ENCODE peak calls at places on chromosome 17, in nine cellular contexts. A is PC-3, L is neuronal stem cell, D is fibroblast of lung, O is endothelial cell of umbilical vein, X is astrocyte, S is HepG2, E is H1, Y is SK-N-SH. G is an unnamed sample.

GRCh38 chr17:35315283-35315682 is 58.1 kb downstream of the SLFN11 start:
- DNase-seq in Y (no peak), O (peak; percentile 71), E (peak; percentile 41), D (peak; percentile 88), A (peak; percentile 86), X (peak; percentile 87), L (no peak), S (no peak), G (no peak)

GRCh38 chr17:21129023-21129681 is 2.4 kb downstream of the DHRS7B start:
- DNase-seq in S (peak; percentile 22), D (peak; percentile 72), E (no peak), X (peak; percentile 16), A (peak; percentile 34), Y (peak; percentile 55), O (peak; percentile 64), L (no peak), G (no peak)

GRCh38 chr17:17822189-17822978 is 14.4 kb downstream of the SREBF1 start:
- DNase-seq in E (no peak), Y (no peak), S (no peak), A (no peak), D (peak; percentile 93), O (no peak), X (peak; percentile 87), L (no peak), G (no peak)

GRCh38 chr17:20908373-20909273 is 134.2 kb downstream of the USP22 start:
- DNase-seq in L (peak; percentile 81), X (peak; percentile 52), A (peak; percentile 89), Y (peak; percentile 98), O (peak; percentile 87), S (peak; percentile 13), D (peak; percentile 71), E (peak; percentile 86), G (peak; percentile 94)

GRCh38 chr17:47915667-47916242 is 19.7 kb downstream of the SP2 start:
- DNase-seq in O (no peak), A (no peak), Y (no peak), L (no peak), E (no peak), X (no peak), D (no peak), S (no peak), G (no peak)

GRCh38 chr17:17702370-17702769 is 21.1 kb downstream of the RAI1 start:
- DNase-seq in Y (no peak), D (no peak), E (no peak), S (no peak), A (no peak), O (no peak), L (no peak), X (no peak), G (no peak)

GRCh38 chr17:19651461-19652238 is 3.1 kb downstream of the ALDH3A2 start:
- DNase-seq in D (no peak), S (no peak), X (no peak), E (no peak), A (peak; percentile 50), O (no peak), L (no peak), Y (no peak), G (no peak)

GRCh38 chr17:59366040-59366757 is 34.7 kb downstream of the YPEL2 start:
- DNase-seq in O (no peak), L (peak; percentile 69), S (peak; percentile 74), E (peak; percentile 75), X (peak; percentile 49), D (no peak), A (peak; percentile 15), Y (no peak), G (no peak)

GRCh38 chr17:72030067-72030899 is 90.5 kb upstream of the SOX9 start:
- DNase-seq in L (peak; percentile 45), O (no peak), S (peak; percentile 16), E (peak; percentile 75), X (peak; percentile 59), Y (no peak), D (peak; percentile 68), A (peak; percentile 63), G (no peak)

GRCh38 chr17:48679385-48680096 is 42.8 kb downstream of the PRAC1 start:
- DNase-seq in L (no peak), D (no peak), X (no peak), S (no peak), O (no peak), E (no peak), Y (no peak), A (peak; percentile 35), G (no peak)

GRCh38 chr17:82670661-82671060 is 22.4 kb upstream of the WDR45B start:
- DNase-seq in E (no peak), Y (no peak), L (no peak), O (no peak), S (no peak), A (no peak), X (no peak), D (no peak), G (no peak)

GRCh38 chr17:48544356-48545021 is 420 bp downstream of the HOXB2 start:
- DNase-seq in E (no peak), Y (no peak), L (no peak), A (no peak), D (peak; percentile 98), S (no peak), O (peak; percentile 87), X (peak; percentile 91), G (peak; percentile 96)

GRCh38 chr17:82861393-82861775 is 21.6 kb upstream of the ZNF750 start:
- DNase-seq in S (no peak), E (no peak), A (no peak), L (no peak), Y (no peak), X (no peak), D (no peak), O (no peak), G (no peak)

GRCh38 chr17:37742114-37742761 is 2.6 kb downstream of the HNF1B start:
- DNase-seq in E (peak; percentile 70), S (no peak), L (peak; percentile 53), Y (peak; percentile 62), X (no peak), A (peak; percentile 16), D (peak; percentile 22), O (peak; percentile 31), G (peak; percentile 71)

GRCh38 chr17:41071606-41072375 is 6.1 kb upstream of the KRTAP2-4 start:
- DNase-seq in D (no peak), E (no peak), Y (no peak), X (no peak), A (no peak), O (no peak), S (no peak), L (no peak), G (no peak)

GRCh38 chr17:82490512-82491195 is 28.9 kb upstream of the FOXK2 start:
- DNase-seq in A (no peak), E (no peak), L (no peak), X (no peak), O (no peak), S (no peak), D (no peak), Y (no peak), G (no peak)

GRCh38 chr17:56146005-56146404 is 7.3 kb upstream of the ANKFN1 start:
- DNase-seq in Y (no peak), A (no peak), L (no peak), O (no peak), D (no peak), X (no peak), S (no peak), E (no peak), G (no peak)

GRCh38 chr17:66567234-66568170 is 265.1 kb downstream of the PRKCA start:
- DNase-seq in L (peak; percentile 59), E (peak; percentile 95), S (peak; percentile 73), Y (peak; percentile 71), X (peak; percentile 93), D (peak; percentile 85), A (peak; percentile 99), O (peak; percentile 97), G (peak; percentile 86)

GRCh38 chr17:27965224-27965623 is 72.1 kb upstream of the LYRM9 start:
- DNase-seq in O (no peak), L (no peak), Y (no peak), S (no peak), D (no peak), E (no peak), X (no peak), A (no peak), G (peak; percentile 87)
- H3K4me1 ChIP-seq in O (no peaks in the 10 kb centered on the region), L (no peaks in the 10 kb centered on the region), Y (peaks cover 7% of the 10 kb centered on the region), S (no peaks in the 10 kb centered on the region), D (no peaks in the 10 kb centered on the region), E (no peaks in the 10 kb centered on the region), X (no peaks in the 10 kb centered on the region), A (no peaks in the 10 kb centered on the region), G (peaks cover 17% of the 10 kb centered on the region)

DNA sequence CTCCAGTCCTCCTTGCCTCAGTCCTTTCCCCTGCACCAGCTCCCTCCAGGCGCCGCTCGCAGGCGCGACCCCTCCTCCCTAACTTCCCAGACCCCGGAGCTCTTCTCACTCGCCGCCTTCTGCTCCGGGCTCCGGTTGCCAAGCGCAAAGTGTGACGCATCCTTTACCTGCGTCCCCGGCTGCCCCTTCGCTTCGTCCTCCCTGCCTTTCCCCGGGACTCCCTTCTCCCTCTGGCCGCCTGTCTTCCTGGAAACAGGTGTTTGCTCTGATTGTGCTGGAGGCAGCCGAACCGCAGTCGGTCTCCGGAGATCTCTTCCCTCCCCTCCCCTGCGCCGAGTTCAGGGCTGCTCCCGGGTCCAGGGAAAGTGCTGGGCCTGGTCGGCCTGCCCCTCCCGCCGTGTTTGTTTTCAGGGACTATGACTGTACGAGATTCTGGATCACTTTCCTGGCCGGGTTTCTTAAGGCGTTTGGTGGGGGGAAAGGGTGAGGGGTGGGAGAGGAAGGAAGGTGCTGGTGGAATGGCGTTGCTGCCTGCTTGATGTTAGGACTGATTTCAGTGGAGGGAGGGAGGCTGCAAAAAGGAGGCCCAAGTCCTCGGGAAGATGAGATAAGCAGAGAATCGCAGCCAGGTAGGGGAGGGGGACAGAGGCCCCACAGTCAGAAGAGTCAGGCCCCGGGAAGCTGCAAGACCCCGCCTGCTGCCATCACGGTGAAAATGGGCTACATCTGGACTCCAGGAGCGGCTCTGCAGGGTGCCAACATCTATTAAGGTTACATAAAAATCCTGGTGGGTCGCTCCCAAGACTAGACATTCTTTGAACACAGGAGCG is 893 bp downstream of the ARHGAP44 start:
- DNase-seq in E (peak; percentile 79), S (no peak), Y (no peak), D (no peak), X (no peak), O (no peak), A (no peak), L (peak; percentile 6), G (peak; percentile 76)
- H3K9ac ChIP-seq in E (peak overlapping the region; percentile 67), S (no peak overlapping the region), Y (no peak overlapping the region), D (no peak overlapping the region), X (peak overlapping the region; percentile 57), O (no peak overlapping the region), A (no peak overlapping the region), L (peak overlapping the region; percentile 89), G (peak overlapping the region; percentile 60)

GRCh38 chr17:63042443-63042842 is 76.4 kb downstream of the TANC2 start:
- DNase-seq in A (no peak), D (no peak), L (no peak), E (no peak), Y (no peak), S (no peak), O (no peak), X (peak; percentile 30), G (no peak)
- H3K36me3 ChIP-seq in A (no peaks in the 10 kb centered on the region), D (no peaks in the 10 kb centered on the region), L (no peaks in the 10 kb centered on the region), E (no peaks in the 10 kb centered on the region), Y (peaks cover 5% of the 10 kb centered on the region), S (no peaks in the 10 kb centered on the region), O (no peaks in the 10 kb centered on the region), X (no peaks in the 10 kb centered on the region), G (no peaks in the 10 kb centered on the region)

DNA sequence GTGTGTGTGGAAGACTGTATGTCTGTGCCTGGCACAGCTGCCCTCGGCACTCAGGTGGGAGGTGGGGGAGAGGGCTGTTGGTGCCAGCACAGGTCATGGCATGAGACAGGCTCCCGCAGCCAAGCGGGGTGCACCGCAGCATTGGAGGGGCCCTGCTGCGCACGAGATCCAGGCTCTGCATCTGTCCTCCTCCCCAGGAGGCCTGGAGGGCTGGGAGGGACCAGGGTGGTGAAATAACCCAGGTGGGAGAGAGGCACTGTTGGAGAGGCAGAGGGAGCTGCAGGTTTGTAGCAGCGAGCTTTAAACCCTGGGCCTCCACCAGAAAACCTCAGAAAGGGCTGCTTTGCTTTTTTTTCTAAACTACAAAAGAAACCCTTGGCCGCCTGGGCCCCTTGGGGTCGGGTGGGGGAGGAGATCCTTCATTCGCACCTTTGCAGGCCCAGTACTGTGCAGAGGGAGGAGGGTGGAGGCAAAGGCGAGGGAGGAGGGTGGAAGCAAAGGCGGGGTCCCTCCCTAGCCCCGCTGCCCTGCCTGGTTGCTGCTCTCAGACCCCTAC is 241.7 kb downstream of the SEC14L1 start:
- DNase-seq in O (no peak), X (no peak), D (peak; percentile 67), L (no peak), S (peak; percentile 45), Y (no peak), E (no peak), A (no peak), G (no peak)
- H3K4me1 ChIP-seq in O (peaks cover 21% of the 10 kb centered on the region), X (peaks cover 46% of the 10 kb centered on the region), D (peaks cover 67% of the 10 kb centered on the region), L (peaks cover 68% of the 10 kb centered on the region), S (peaks cover 99% of the 10 kb centered on the region), Y (peaks cover 94% of the 10 kb centered on the region), E (no peaks in the 10 kb centered on the region), A (no peaks in the 10 kb centered on the region), G (peaks cover 67% of the 10 kb centered on the region)

G was measured in kidney.